ENCODE peak calls at places on chromosomes 1 and 21, in ten cellular contexts. U is heart left ventricle, I is aorta, Z is neural progenitor cell, B is esophagus squamous epithelium, K is heart right ventricle, A is ovary, P is Peyer's patch, W is left ventricle myocardium inferior, N is right cardiac atrium. D is an unnamed sample. For H3K4me1, the result is how much of the 10 kb centered on the place peaks cover.

GRCh38 chr21:40846566-40847411 is at the start of gene DSCAM:
- DNase-seq in I (no peak), W (no peak), K (no peak), A (no peak), B (no peak), P (no peak), U (no peak), Z (peak), N (no peak), D (no peak)

GRCh38 chr1:24364975-24365678 is 46.0 kb downstream of the GRHL3 start:
- DNase-seq in P (no peak), U (no peak), W (no peak), Z (no peak), B (no peak), A (no peak), I (no peak), N (no peak), K (no peak), D (no peak)

GRCh38 chr21:27480841-27481261 is 514.0 kb upstream of the ADAMTS5 start:
- DNase-seq in U (no peak), W (no peak), P (no peak), A (no peak), N (no peak), K (no peak), I (no peak), B (no peak), Z (no peak), D (no peak)

GRCh38 chr1:180600301-180600700 is 31.5 kb upstream of the XPR1 start:
- DNase-seq in P (no peak), B (no peak), I (no peak), W (no peak), U (no peak), Z (no peak), A (no peak), N (no peak), K (no peak), D (no peak)

GRCh38 chr1:15424146-15424667 is 14.0 kb upstream of the CTRC start:
- DNase-seq in Z (no peak), U (no peak), K (no peak), A (no peak), B (no peak), P (no peak), N (no peak), W (no peak), I (no peak), D (no peak)

GRCh38 chr1:5405263-5405662 is 587.0 kb downstream of the NPHP4 start:
- DNase-seq in Z (no peak), U (no peak), K (no peak), I (no peak), B (no peak), N (no peak), P (no peak), A (no peak), W (no peak), D (no peak)

GRCh38 chr1:18949689-18950414 is 6.6 kb downstream of the IFFO2 start:
- DNase-seq in N (no peak), U (peak), W (no peak), A (peak), I (no peak), B (no peak), Z (peak), P (no peak), K (peak), D (peak)

GRCh38 chr1:227748496-227749182 is 13.4 kb downstream of the SNAP47 start:
- DNase-seq in N (no peak), P (no peak), I (no peak), A (peak), U (peak), B (no peak), Z (no peak), K (peak), W (peak), D (no peak)

GRCh38 chr21:27582246-27582945 is 615.5 kb upstream of the ADAMTS5 start:
- DNase-seq in I (no peak), N (no peak), K (no peak), U (no peak), A (no peak), P (no peak), B (no peak), W (no peak), Z (no peak), D (no peak)

GRCh38 chr1:162070094-162070748 is 730 bp downstream of the NOS1AP start:
- DNase-seq in U (peak), B (no peak), N (peak), Z (peak), P (no peak), I (no peak), K (no peak), A (no peak), W (peak), D (no peak)

GRCh38 chr1:236451796-236452373 is 57.8 kb downstream of the EDARADD start:
- DNase-seq in N (no peak), K (no peak), I (no peak), B (no peak), A (no peak), W (no peak), Z (peak), U (no peak), P (no peak), D (peak)

GRCh38 chr1:59008599-59009347 is 224.9 kb upstream of the JUN start:
- DNase-seq in N (peak), I (no peak), K (no peak), B (no peak), Z (no peak), A (no peak), P (no peak), U (no peak), W (no peak), D (peak)

GRCh38 chr1:235254721-235255120 is 73.3 kb downstream of the ARID4B start:
- DNase-seq in I (no peak), P (no peak), K (no peak), N (no peak), U (no peak), W (no peak), A (no peak), B (no peak), Z (no peak), D (no peak)

GRCh38 chr1:62621907-62622306 is 24.6 kb downstream of the ANGPTL3 start:
- DNase-seq in N (peak), U (no peak), A (no peak), Z (no peak), W (no peak), I (no peak), K (no peak), P (no peak), B (no peak), D (peak)

GRCh38 chr1:93608188-93609109 is 73.2 kb downstream of the BCAR3 start:
- DNase-seq in W (peak), U (peak), K (peak), N (no peak), B (no peak), I (no peak), P (no peak), A (no peak), Z (peak), D (no peak)

GRCh38 chr1:221634010-221634409 is 107.9 kb downstream of the DUSP10 start:
- DNase-seq in Z (no peak), P (no peak), A (no peak), N (no peak), U (no peak), I (no peak), B (no peak), K (no peak), W (no peak), D (no peak)

GRCh38 chr21:23223882-23224281 is 2225.7 kb downstream of the NCAM2 start:
- DNase-seq in B (no peak), Z (peak), A (no peak), K (no peak), W (no peak), P (no peak), U (no peak), I (no peak), N (no peak), D (no peak)

GRCh38 chr1:186930248-186930647 is 101.5 kb downstream of the PLA2G4A start:
- DNase-seq in K (no peak), P (no peak), I (no peak), Z (no peak), U (no peak), A (no peak), B (no peak), N (no peak), W (no peak), D (no peak)

GRCh38 chr1:198929961-198930599 is 291.2 kb downstream of the PTPRC start:
- DNase-seq in W (no peak), P (no peak), Z (no peak), U (no peak), K (no peak), I (no peak), N (no peak), B (no peak), A (no peak), D (no peak)

GRCh38 chr1:31593770-31594632 is 17.7 kb downstream of the TINAGL1 start:
- DNase-seq in W (peak), B (no peak), P (peak), U (peak), N (peak), I (peak), K (peak), A (peak), Z (peak), D (peak)

GRCh38 chr1:33327587-33328325 is 6.9 kb upstream of the A3GALT2 start:
- DNase-seq in A (no peak), K (peak), W (peak), N (peak), Z (no peak), P (no peak), B (no peak), U (peak), I (peak), D (no peak)

GRCh38 chr1:204192589-204193352 is 3.5 kb downstream of the KISS1 start:
- DNase-seq in P (no peak), A (no peak), U (no peak), K (no peak), N (no peak), W (no peak), I (no peak), Z (no peak), B (no peak), D (no peak)

GRCh38 chr1:229171934-229172333 is 99.0 kb upstream of the RAB4A start:
- DNase-seq in A (no peak), U (no peak), K (no peak), N (no peak), P (no peak), B (no peak), Z (no peak), I (no peak), W (no peak), D (no peak)

GRCh38 chr1:176976236-176976635 is 188.3 kb downstream of the ASTN1 start:
- DNase-seq in Z (peak), P (no peak), K (no peak), I (no peak), N (no peak), U (no peak), B (no peak), A (no peak), W (no peak), D (no peak)

GRCh38 chr1:16324456-16324890 is 27.8 kb downstream of the FBXO42 start:
- DNase-seq in I (no peak), A (no peak), U (no peak), K (peak), W (no peak), Z (no peak), B (no peak), P (no peak), N (no peak), D (peak)

GRCh38 chr1:244801246-244801645 is 34.2 kb upstream of the COX20 start:
- DNase-seq in B (no peak), U (peak), P (peak), K (peak), A (no peak), N (no peak), I (no peak), W (no peak), Z (peak), D (no peak)

GRCh38 chr1:68848017-68848416 is 351.1 kb upstream of the DEPDC1 start:
- DNase-seq in U (no peak), I (no peak), B (no peak), N (no peak), K (no peak), Z (no peak), A (no peak), W (no peak), P (no peak), D (no peak)

GRCh38 chr1:106998431-106999002 is 58.0 kb upstream of the PRMT6 start:
- DNase-seq in U (no peak), W (no peak), P (no peak), Z (no peak), B (no peak), A (no peak), I (no peak), K (no peak), N (no peak), D (no peak)

GRCh38 chr1:106134561-106134960 is 921.9 kb upstream of the PRMT6 start:
- DNase-seq in A (no peak), Z (no peak), I (no peak), U (no peak), B (no peak), W (no peak), P (no peak), K (no peak), N (no peak), D (no peak)

GRCh38 chr1:227234998-227235405 is 83.3 kb downstream of the CDC42BPA start:
- DNase-seq in Z (peak), K (peak), A (no peak), P (no peak), W (no peak), U (peak), B (no peak), I (no peak), N (no peak), D (peak)

GRCh38 chr21:16280731-16281130 is 550.9 kb downstream of the USP25 start:
- DNase-seq in W (no peak), B (no peak), Z (no peak), N (no peak), U (no peak), P (no peak), K (no peak), I (no peak), A (no peak), D (no peak)

GRCh38 chr1:165833358-165833757 is 5.9 kb downstream of the UCK2 start:
- DNase-seq in A (no peak), Z (no peak), U (no peak), K (no peak), B (no peak), W (no peak), I (no peak), N (no peak), P (no peak), D (no peak)

GRCh38 chr1:246506785-246507639 is at the start of gene SMYD3:
- DNase-seq in U (peak), N (peak), A (peak), B (no peak), P (peak), W (peak), I (peak), K (peak), Z (peak), D (peak)

GRCh38 chr1:112625696-112626095 is 6.1 kb downstream of the CAPZA1 start:
- DNase-seq in P (no peak), N (no peak), U (peak), A (no peak), I (no peak), K (peak), B (no peak), W (no peak), Z (no peak), D (peak)

GRCh38 chr1:84585803-84586202 is 11.6 kb upstream of the CTBS start:
- DNase-seq in U (no peak), I (no peak), A (no peak), Z (no peak), B (no peak), P (no peak), W (no peak), K (no peak), N (no peak), D (no peak)

GRCh38 chr1:1359316-1359667 is 937 bp upstream of the MXRA8 start:
- DNase-seq in N (peak), U (peak), A (no peak), I (no peak), W (peak), P (no peak), Z (no peak), B (no peak), K (peak), D (peak)

GRCh38 chr1:1357871-1358432 is 403 bp downstream of the MXRA8 start:
- DNase-seq in K (no peak), N (no peak), A (no peak), P (no peak), W (no peak), Z (no peak), U (no peak), B (no peak), I (no peak), D (peak)

GRCh38 chr1:1356796-1357401 is 1.5 kb downstream of the MXRA8 start:
- DNase-seq in N (peak), Z (peak), K (peak), P (no peak), W (no peak), I (no peak), A (no peak), U (no peak), B (no peak), D (no peak)

GRCh38 chr1:1359668-1360468 is 1.5 kb upstream of the MXRA8 start:
- DNase-seq in U (peak), N (peak), K (peak), A (peak), B (no peak), W (peak), I (no peak), Z (no peak), P (no peak), D (peak)

GRCh38 chr1:1358433-1359201 is at the start of gene MXRA8:
- DNase-seq in W (peak), K (peak), Z (peak), A (peak), P (no peak), I (peak), N (peak), U (peak), B (no peak), D (peak)
- H3K4me1 ChIP-seq in W (half or more), K (under half), Z (half or more), A (under half), P (under half), I (under half), N (under half), U (under half), B (under half), D (half or more)

GRCh38 chr1:25666437-25666836 is 49.8 kb downstream of the MAN1C1 start:
- DNase-seq in P (no peak), A (no peak), Z (no peak), K (no peak), N (no peak), U (no peak), B (no peak), W (no peak), I (peak), D (no peak)

GRCh38 chr1:25671929-25672328 is 55.3 kb downstream of the MAN1C1 start:
- DNase-seq in N (no peak), U (no peak), W (no peak), B (no peak), A (no peak), Z (no peak), K (no peak), P (no peak), I (peak), D (no peak)

GRCh38 chr1:25672763-25673409 is 56.3 kb downstream of the MAN1C1 start:
- DNase-seq in B (no peak), N (no peak), W (no peak), I (peak), Z (no peak), P (no peak), U (no peak), A (no peak), K (no peak), D (no peak)

GRCh38 chr1:25669781-25670567 is 53.4 kb downstream of the MAN1C1 start:
- DNase-seq in B (no peak), P (no peak), U (no peak), I (peak), K (no peak), A (no peak), Z (peak), W (no peak), N (no peak), D (no peak)

DNA sequence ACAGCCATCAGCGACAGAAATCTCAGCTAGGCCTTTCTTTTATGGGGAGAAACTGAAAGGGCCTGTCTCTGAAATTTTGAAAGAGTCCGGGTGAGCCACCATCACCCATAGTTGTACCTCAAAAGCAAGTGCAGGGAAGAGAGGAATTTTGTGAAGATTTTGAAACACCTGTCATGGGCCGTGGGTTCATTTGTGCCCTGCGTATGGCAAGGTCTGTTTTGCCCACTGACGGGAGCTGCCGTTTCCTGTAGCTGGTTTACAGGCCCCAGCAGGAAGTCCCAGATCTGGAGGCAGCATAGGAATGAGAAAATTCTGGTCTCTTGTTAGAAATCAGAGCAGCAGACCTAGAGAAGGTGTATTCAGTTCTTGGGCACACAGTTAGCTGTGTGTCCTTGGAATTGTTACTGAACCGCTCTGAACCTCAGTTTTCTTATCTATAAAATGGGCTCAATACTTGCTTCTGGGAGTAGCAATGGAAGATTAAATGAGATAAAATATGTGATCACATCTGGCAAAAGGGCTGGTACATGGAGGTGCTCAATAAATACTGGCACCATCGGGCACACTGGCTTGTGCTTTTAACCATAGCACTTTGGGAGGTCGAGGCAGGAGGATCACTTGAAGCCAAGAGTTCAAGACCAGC is 52.5 kb downstream of the MAN1C1 start:
- DNase-seq in Z (no peak), P (no peak), N (no peak), A (no peak), W (no peak), U (no peak), B (no peak), I (no peak), K (no peak), D (no peak)
- H3K4me3 ChIP-seq in Z (no peak), P (no peak), N (no peak), A (no peak), W (no peak), U (no peak), B (no peak), I (no peak), K (no peak), D (no peak)

DNA sequence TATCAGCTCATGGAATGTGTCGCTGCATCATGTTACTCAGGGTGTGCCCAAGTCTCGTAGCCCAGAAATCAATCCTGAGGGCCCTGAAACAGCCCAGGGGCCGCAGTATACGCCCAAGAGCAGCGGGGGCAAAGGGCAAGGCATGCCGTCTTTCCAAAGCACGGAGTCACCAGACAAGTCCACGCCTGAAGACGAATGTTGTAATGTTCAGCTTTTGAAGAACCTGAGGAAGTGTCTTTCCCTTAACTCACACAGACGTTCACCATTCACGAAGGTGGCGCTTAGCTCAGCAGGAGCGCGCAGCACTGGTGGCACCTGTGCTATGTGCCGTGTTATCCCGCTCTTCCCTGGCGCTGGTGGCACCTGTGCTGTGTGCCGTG is 18.8 kb upstream of the PWP2 start:
- DNase-seq in A (no peak), B (no peak), I (no peak), Z (no peak), W (no peak), N (no peak), P (no peak), K (no peak), U (no peak), D (no peak)
- H3K4me1 ChIP-seq in A (under half), B (under half), I (under half), Z (under half), W (half or more), N (under half), P (under half), K (half or more), U (under half), D (under half)

GRCh38 chr21:33024278-33025103 is 1.2 kb upstream of the OLIG2 start:
- DNase-seq in N (no peak), K (no peak), U (no peak), Z (peak), I (no peak), P (no peak), A (no peak), W (no peak), B (no peak), D (no peak)
- H3K4me3 ChIP-seq in N (no peak), K (no peak), U (no peak), Z (peak), I (no peak), P (no peak), A (no peak), W (no peak), B (no peak), D (no peak)

GRCh38 chr1:111227434-111227833 is at the start of gene CHI3L2:
- DNase-seq in W (no peak), Z (no peak), K (no peak), B (no peak), P (no peak), U (no peak), A (no peak), I (no peak), N (no peak), D (no peak)
- H3K4me1 ChIP-seq in W (under half), Z (under half), K (under half), B (under half), P (under half), U (under half), A (under half), I (under half), N (under half), D (under half)